ENCODE peak calls at places on chromosomes 16 and 17, in nine cellular contexts. P is colonic mucosa, S is stomach, D is neural progenitor cell, U is ascending aorta, N is lung, K is lower lobe of right lung, L is endothelial cell of umbilical vein, O is psoas muscle. B is an unnamed sample. For H3K9me3, the result is how much of the 10 kb centered on the place peaks cover.

GRCh38 chr17:50396261-50397110 is 837 bp downstream of the LRRC59 start:
- DNase-seq in L (peak), P (peak), K (peak), O (peak), S (peak), U (no peak), D (no peak), N (peak), B (peak)

GRCh38 chr17:77802333-77802615 is 156.2 kb upstream of the TNRC6C start:
- DNase-seq in N (no peak), K (no peak), S (no peak), L (no peak), D (no peak), P (no peak), O (no peak), U (no peak), B (no peak)

GRCh38 chr16:74999208-74999682 is 421 bp downstream of the ZNRF1 start:
- DNase-seq in O (peak), K (peak), L (no peak), N (no peak), D (no peak), P (peak), U (no peak), S (no peak), B (no peak)

GRCh38 chr16:65958096-65958495 is 408.4 kb upstream of the CDH5 start:
- DNase-seq in S (no peak), O (no peak), D (no peak), K (no peak), L (no peak), N (no peak), U (no peak), P (no peak), B (no peak)

GRCh38 chr17:39772987-39773664 is 35.4 kb downstream of the GRB7 start:
- DNase-seq in L (no peak), U (no peak), K (no peak), O (no peak), S (no peak), N (no peak), D (no peak), P (no peak), B (no peak)

GRCh38 chr16:23765933-23766332 is 11.1 kb downstream of the CHP2 start:
- DNase-seq in N (no peak), U (no peak), D (no peak), S (no peak), P (no peak), K (no peak), L (no peak), O (no peak), B (no peak)

GRCh38 chr16:31215287-31216115 is 1.4 kb downstream of the PYDC1 start:
- DNase-seq in S (peak), P (peak), D (peak), L (peak), N (peak), K (peak), O (peak), U (no peak), B (peak)

GRCh38 chr17:75823257-75824041 is 20.8 kb downstream of the UNC13D start:
- DNase-seq in P (no peak), U (no peak), D (no peak), S (no peak), N (no peak), K (no peak), O (no peak), L (no peak), B (no peak)

GRCh38 chr16:9055661-9056060 is 35.8 kb upstream of the HAPSTR1 start:
- DNase-seq in N (no peak), P (no peak), S (no peak), O (no peak), L (no peak), U (no peak), K (no peak), D (no peak), B (no peak)

GRCh38 chr17:40433551-40434384 is 9.5 kb upstream of the IGFBP4 start:
- DNase-seq in O (no peak), K (no peak), S (no peak), D (peak), P (no peak), N (no peak), L (no peak), U (no peak), B (no peak)

GRCh38 chr16:9077001-9077809 is 14.2 kb upstream of the HAPSTR1 start:
- DNase-seq in P (no peak), N (no peak), O (no peak), S (no peak), U (no peak), K (no peak), D (no peak), L (no peak), B (no peak)

GRCh38 chr16:87734644-87735043 is 31.1 kb downstream of the KLHDC4 start:
- DNase-seq in L (no peak), S (no peak), O (no peak), U (no peak), N (no peak), P (no peak), D (no peak), K (no peak), B (no peak)

GRCh38 chr16:27729516-27730304 is 179.8 kb downstream of the KATNIP start:
- DNase-seq in S (no peak), U (no peak), O (peak), N (peak), D (no peak), P (no peak), L (peak), K (peak), B (no peak)

GRCh38 chr16:425740-426114 is 278 bp downstream of the RAB11FIP3 start:
- DNase-seq in P (no peak), N (no peak), S (no peak), U (no peak), D (peak), L (no peak), K (no peak), O (no peak), B (no peak)

GRCh38 chr16:50697881-50698767 is 4.7 kb downstream of the NOD2 start:
- DNase-seq in N (no peak), K (no peak), L (peak), O (no peak), P (no peak), D (no peak), S (peak), U (no peak), B (peak)

GRCh38 chr16:57013268-57013667 is 23.9 kb downstream of the NLRC5 start:
- DNase-seq in N (no peak), L (no peak), U (no peak), P (no peak), D (no peak), K (no peak), S (no peak), O (no peak), B (no peak)

GRCh38 chr17:1906622-1907021 is 76.8 kb downstream of the RPA1 start:
- DNase-seq in S (no peak), N (no peak), L (no peak), U (no peak), O (no peak), D (peak), P (no peak), K (no peak), B (peak)

GRCh38 chr16:2177561-2177960 is 18.8 kb downstream of the CASKIN1 start:
- DNase-seq in P (no peak), N (no peak), U (no peak), S (no peak), D (no peak), O (no peak), K (no peak), L (no peak), B (no peak)

GRCh38 chr16:73268311-73268997 is 220.5 kb upstream of the ZFHX3 start:
- DNase-seq in L (no peak), N (no peak), D (peak), O (no peak), P (no peak), K (no peak), U (no peak), S (no peak), B (no peak)

GRCh38 chr17:81386646-81387234 is 8.5 kb upstream of the BAHCC1 start:
- DNase-seq in U (no peak), D (peak), N (no peak), L (no peak), K (peak), O (peak), S (peak), P (no peak), B (peak)

GRCh38 chr17:1829579-1830257 is at the start of the genes RPA1 and SMYD4:
- DNase-seq in K (peak), P (peak), U (peak), L (peak), S (peak), O (peak), D (peak), N (peak), B (peak)

GRCh38 chr16:75527825-75528299 is 8.0 kb downstream of the CHST5 start:
- DNase-seq in S (peak), U (no peak), O (no peak), L (no peak), D (no peak), N (no peak), P (peak), K (no peak), B (peak)

GRCh38 chr16:77993586-77993985 is 28.8 kb upstream of the CLEC3A start:
- DNase-seq in S (no peak), L (no peak), P (peak), N (no peak), D (no peak), O (no peak), U (no peak), K (no peak), B (no peak)

GRCh38 chr16:709651-710499 is 4.3 kb upstream of the FBXL16 start:
- DNase-seq in N (no peak), P (no peak), O (no peak), K (no peak), S (no peak), D (peak), L (no peak), U (no peak), B (no peak)

GRCh38 chr16:56767018-56767417 is 37.1 kb downstream of the NUP93 start:
- DNase-seq in S (no peak), P (no peak), D (no peak), K (no peak), L (no peak), U (no peak), N (no peak), O (no peak), B (no peak)

GRCh38 chr16:85170066-85171003 is 58.1 kb upstream of the CIBAR2 start:
- DNase-seq in L (no peak), D (peak), K (peak), U (no peak), N (no peak), O (peak), S (no peak), P (no peak), B (no peak)

GRCh38 chr16:9122342-9122741 is 30.9 kb downstream of the HAPSTR1 start:
- DNase-seq in K (no peak), N (peak), O (no peak), P (no peak), L (no peak), U (no peak), D (no peak), S (no peak), B (no peak)

GRCh38 chr17:17077861-17078732 is 35.8 kb downstream of the MPRIP start:
- DNase-seq in L (no peak), D (no peak), S (peak), P (peak), K (peak), U (no peak), O (no peak), N (no peak), B (peak)

GRCh38 chr17:61492759-61493526 is 40.7 kb downstream of the TBX4 start:
- DNase-seq in P (no peak), L (no peak), U (no peak), S (no peak), O (no peak), K (no peak), N (no peak), D (no peak), B (no peak)

GRCh38 chr17:44269795-44270320 is 1.9 kb upstream of the SLC4A1 start:
- DNase-seq in U (no peak), L (no peak), P (no peak), N (no peak), O (no peak), D (no peak), K (no peak), S (no peak), B (no peak)

DNA sequence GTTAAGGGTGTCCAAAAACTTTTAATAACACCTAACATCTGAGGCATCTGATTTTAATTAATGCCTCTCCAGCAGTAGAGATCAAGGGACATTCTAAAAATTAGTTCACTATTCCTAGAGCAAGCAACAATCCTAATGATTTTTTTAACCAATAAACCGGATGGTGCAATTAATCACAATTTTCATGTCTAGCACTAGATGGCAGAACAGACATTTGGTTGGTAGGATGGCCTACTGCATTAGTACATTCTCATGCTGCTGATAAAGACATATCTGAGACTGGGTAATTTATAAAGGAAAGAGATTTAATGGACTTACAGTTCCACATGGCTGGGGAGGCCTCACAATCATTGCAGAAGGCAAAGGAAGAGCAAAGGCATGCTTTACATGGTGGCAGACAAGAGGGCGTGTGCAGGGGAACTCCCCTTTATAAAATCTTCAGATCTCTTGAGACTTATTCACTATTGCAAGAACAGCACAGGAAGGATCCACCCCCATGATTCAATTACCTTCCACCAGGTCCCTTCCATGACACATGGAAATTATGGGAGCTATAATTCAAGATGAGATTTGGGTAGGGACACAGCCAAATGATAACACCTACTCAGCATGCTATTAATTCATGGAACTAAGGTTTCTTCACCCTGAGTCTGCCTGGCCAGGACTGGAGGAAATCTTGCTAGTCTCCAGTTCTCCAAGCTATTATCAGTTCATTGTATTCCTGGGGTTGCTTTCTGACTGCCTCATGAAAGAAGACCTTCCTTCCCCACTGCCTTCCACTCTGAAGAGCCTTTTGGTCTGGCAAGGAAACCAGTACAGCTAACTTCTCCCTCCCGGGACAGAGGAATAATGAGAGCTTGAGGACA is 24.8 kb downstream of the HS3ST3A1 start:
- DNase-seq in L (no peak), N (no peak), U (no peak), D (no peak), O (no peak), S (no peak), P (no peak), K (no peak), B (no peak)
- TF ChIP-seq CTCF in L (no peak), N (no peak), U (no peak), D (no peak), O (no peak), S (no peak), P (no peak), K (no peak), B (no peak)

DNA sequence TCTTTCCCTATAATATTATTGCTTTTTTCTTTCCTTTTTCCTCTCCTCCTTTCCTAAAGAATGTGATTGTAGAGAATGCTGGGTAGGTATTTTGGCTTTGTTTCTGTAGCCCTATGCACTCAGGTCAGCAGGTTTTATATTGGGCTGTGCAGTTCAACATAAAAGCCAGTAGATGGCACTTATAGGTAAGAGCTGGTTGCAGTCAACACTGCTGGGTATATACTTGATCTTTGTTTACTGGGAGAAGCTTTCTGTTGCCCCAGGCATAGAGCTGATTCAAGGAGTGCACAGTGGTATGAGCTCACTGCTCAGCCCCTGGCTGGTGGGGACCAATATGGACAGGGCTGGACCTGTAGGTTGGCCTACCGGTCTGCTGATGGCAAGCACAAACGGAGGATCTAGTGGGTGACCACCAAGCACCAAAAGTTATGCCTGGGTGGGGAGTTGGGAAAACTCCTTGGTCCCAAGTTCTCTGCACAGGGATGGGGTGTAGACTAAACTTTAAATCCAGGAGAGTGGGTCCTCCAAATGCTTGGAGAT is 378.9 kb downstream of the PMP22 start:
- DNase-seq in D (peak), P (no peak), N (no peak), S (no peak), U (no peak), K (no peak), L (no peak), O (no peak), B (no peak)
- H3K9me3 ChIP-seq in D (under half), P (under half), N (under half), S (under half), U (under half), K (under half), L (under half), O (under half), B (under half)

GRCh38 chr16:29198231-29198630 is 208.3 kb downstream of the NPIPB11 start:
- DNase-seq in U (no peak), K (no peak), S (no peak), L (no peak), N (no peak), D (no peak), O (no peak), P (no peak), B (no peak)

DNA sequence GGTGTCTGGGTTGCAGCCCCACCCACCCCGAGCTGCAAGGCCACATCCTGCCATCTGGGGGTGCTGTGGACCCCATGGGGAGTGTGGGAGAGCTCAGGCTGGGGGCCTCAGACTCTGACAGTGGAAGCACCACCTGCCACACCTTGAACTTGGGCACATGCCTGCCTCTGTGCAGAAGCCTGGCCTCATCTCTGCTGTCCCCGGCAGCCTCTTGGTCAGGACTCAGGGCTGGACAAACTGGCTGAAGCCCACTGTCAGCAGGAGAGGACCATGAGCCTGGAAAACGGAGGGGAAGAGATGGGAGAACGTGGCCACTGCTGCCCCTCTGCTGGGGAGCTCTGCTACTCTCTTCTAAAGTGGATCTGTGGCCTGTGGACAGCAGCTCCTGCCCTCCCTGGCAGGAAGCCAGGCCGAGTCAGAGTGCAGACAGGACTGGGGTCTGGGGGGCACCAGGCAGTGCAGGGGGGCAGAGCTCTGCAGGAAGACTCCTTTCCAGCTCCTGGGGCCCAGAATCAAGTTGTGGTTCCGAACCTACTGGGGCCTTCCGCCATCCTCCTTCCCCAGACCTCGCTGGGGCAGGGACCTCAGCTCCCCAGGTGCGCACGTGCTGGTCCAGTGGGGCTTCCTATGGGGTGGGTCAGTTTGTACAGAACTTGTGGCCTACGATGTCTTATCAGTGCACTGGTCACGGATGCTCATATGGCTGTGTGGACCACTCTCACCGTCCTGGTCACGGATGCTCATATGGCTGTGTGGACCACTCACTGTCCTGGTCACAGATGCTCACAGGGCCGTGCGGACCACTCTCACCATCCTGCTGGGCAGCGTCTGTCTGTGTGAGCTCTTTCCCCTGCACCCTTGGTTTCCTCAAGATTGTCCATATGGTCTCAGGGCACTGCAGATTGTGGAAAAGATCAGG is 207.7 kb downstream of the LAT start:
- DNase-seq in N (no peak), L (no peak), P (no peak), U (no peak), O (no peak), K (no peak), D (no peak), S (no peak), B (no peak)
- TF ChIP-seq CTCF in N (no peak), L (no peak), P (no peak), U (no peak), O (no peak), K (no peak), D (no peak), S (no peak), B (no peak)

GRCh38 chr17:21106316-21106715 is 20.4 kb upstream of the DHRS7B start:
- DNase-seq in K (no peak), N (no peak), U (no peak), L (no peak), P (no peak), D (no peak), S (no peak), O (no peak), B (no peak)

GRCh38 chr17:21104608-21105007 is 22.2 kb upstream of the DHRS7B start:
- DNase-seq in L (no peak), N (no peak), K (no peak), S (no peak), O (no peak), D (no peak), P (no peak), U (no peak), B (no peak)

GRCh38 chr17:21113106-21113690 is 13.6 kb upstream of the DHRS7B start:
- DNase-seq in S (no peak), K (no peak), P (no peak), U (no peak), L (no peak), D (no peak), N (no peak), O (no peak), B (no peak)

GRCh38 chr17:21105081-21105480 is 21.7 kb upstream of the DHRS7B start:
- DNase-seq in N (no peak), L (no peak), P (no peak), S (no peak), D (no peak), U (no peak), K (no peak), O (no peak), B (no peak)

GRCh38 chr17:21108651-21109050 is 18.1 kb upstream of the DHRS7B start:
- DNase-seq in K (no peak), O (no peak), N (no peak), D (no peak), P (no peak), L (no peak), U (no peak), S (no peak), B (no peak)
- H3K9me3 ChIP-seq in K (under half), O (under half), N (under half), D (under half), P (under half), L (under half), U (under half), S (under half), B (under half)

GRCh38 chr16:83887564-83887963 is 11.4 kb upstream of the MLYCD start:
- DNase-seq in L (no peak), K (no peak), N (no peak), P (no peak), U (no peak), D (peak), O (no peak), S (no peak), B (no peak)

GRCh38 chr16:83890359-83890758 is 8.6 kb upstream of the MLYCD start:
- DNase-seq in N (no peak), U (no peak), D (no peak), S (no peak), K (no peak), P (no peak), L (no peak), O (no peak), B (no peak)

GRCh38 chr16:83888672-83889044 is 10.3 kb upstream of the MLYCD start:
- DNase-seq in U (no peak), S (no peak), D (no peak), N (no peak), L (no peak), P (no peak), K (no peak), O (no peak), B (no peak)

GRCh38 chr16:83886199-83886971 is 12.5 kb upstream of the MLYCD start:
- DNase-seq in P (no peak), O (no peak), S (no peak), K (no peak), N (no peak), L (no peak), U (no peak), D (no peak), B (no peak)

DNA sequence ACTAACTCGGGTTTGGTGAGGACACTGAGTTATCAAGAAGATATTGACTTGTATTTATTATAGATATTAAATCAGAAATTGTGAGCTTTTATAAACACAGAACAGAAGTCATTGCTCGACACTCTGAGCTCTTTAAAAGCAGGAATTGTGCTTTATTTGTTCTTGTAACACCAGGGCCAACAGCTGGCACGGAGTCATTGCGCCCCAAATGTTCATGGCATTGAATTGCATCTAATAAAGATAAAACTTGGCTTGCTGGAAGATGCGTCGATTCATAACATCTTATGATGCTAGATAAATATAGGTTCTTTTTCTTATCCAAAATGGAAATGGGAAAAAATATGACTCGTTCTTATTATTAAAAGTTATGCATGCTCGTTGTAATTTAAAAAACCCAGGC is 11.8 kb upstream of the MLYCD start:
- DNase-seq in O (no peak), L (no peak), D (peak), K (no peak), U (no peak), N (no peak), S (peak), P (no peak), B (peak)
- TF ChIP-seq CTCF in O (no peak), L (no peak), D (peak), K (no peak), U (no peak), N (no peak), S (no peak), P (no peak), B (no peak)